ENCODE peak calls at places on chromosome 16, in six cellular contexts. B is H1, K is K562, T is HCT116, D is HepG2, I is GM12878. O is an unnamed sample.

GRCh38 chr16:8850279-8850885 is 18.4 kb downstream of the CARHSP1 start:
- DNase-seq in I (no peak), T (no peak), B (no peak), D (peak), K (no peak), O (no peak)

GRCh38 chr16:20741555-20742285 is at the start of gene THUMPD1:
- DNase-seq in I (peak), K (peak), D (peak), B (peak), T (peak), O (peak)

GRCh38 chr16:75660726-75661302 is 13.2 kb downstream of the TERF2IP start:
- DNase-seq in I (no peak), K (no peak), D (no peak), T (no peak), B (no peak), O (no peak)

GRCh38 chr16:79320956-79321355 is 279.6 kb downstream of the MAF start:
- DNase-seq in T (no peak), D (no peak), K (no peak), B (no peak), I (no peak), O (no peak)

GRCh38 chr16:10949424-10949970 is 5.1 kb downstream of the CLEC16A start:
- DNase-seq in D (no peak), B (peak), K (no peak), T (no peak), I (peak), O (peak)

GRCh38 chr16:1981972-1982574 is 804 bp upstream of the NOXO1 start:
- DNase-seq in D (peak), K (no peak), B (no peak), T (no peak), I (no peak), O (no peak)

GRCh38 chr16:88387941-88388627 is 5.3 kb downstream of the ZNF469 start:
- DNase-seq in B (no peak), K (no peak), T (no peak), D (peak), I (no peak), O (no peak)

GRCh38 chr16:31477220-31478216 is 5.4 kb upstream of the SLC5A2 start:
- DNase-seq in T (no peak), I (no peak), D (peak), K (peak), B (no peak), O (no peak)

GRCh38 chr16:6947291-6947690 is 385.4 kb upstream of the RBFOX1 start:
- DNase-seq in B (no peak), I (no peak), K (no peak), T (no peak), D (no peak), O (no peak)

GRCh38 chr16:68792465-68793324 is 50.6 kb upstream of the TANGO6 start:
- DNase-seq in T (no peak), K (no peak), B (no peak), I (no peak), D (peak), O (no peak)

GRCh38 chr16:27363797-27364196 is 38.2 kb upstream of the IL21R start:
- DNase-seq in T (no peak), B (no peak), I (no peak), K (no peak), D (no peak), O (no peak)

GRCh38 chr16:799948-800833 is at the start of gene GNG13:
- DNase-seq in T (no peak), K (peak), D (no peak), B (no peak), I (no peak), O (no peak)

GRCh38 chr16:27455700-27456099 is 53.7 kb downstream of the IL21R start:
- DNase-seq in K (no peak), B (no peak), I (no peak), T (no peak), D (no peak), O (no peak)

GRCh38 chr16:86549076-86549892 is 5.8 kb downstream of the MTHFSD start:
- DNase-seq in B (no peak), T (no peak), K (no peak), I (no peak), D (no peak), O (no peak)

GRCh38 chr16:55482056-55482455 is 3.1 kb downstream of the MMP2 start:
- DNase-seq in I (no peak), T (no peak), D (no peak), B (no peak), K (no peak), O (no peak)

GRCh38 chr16:15751940-15752339 is 101.9 kb downstream of the NDE1 start:
- DNase-seq in D (no peak), T (no peak), I (no peak), K (no peak), B (no peak), O (no peak)

GRCh38 chr16:87358696-87359095 is 24.9 kb downstream of the FBXO31 start:
- DNase-seq in B (no peak), T (no peak), I (no peak), K (no peak), D (no peak), O (no peak)

GRCh38 chr16:69017036-69017783 is 88.2 kb upstream of the HAS3 start:
- DNase-seq in T (peak), I (no peak), K (peak), B (no peak), D (no peak), O (no peak)

GRCh38 chr16:75497558-75497957 is 2.3 kb upstream of the CHST6 start:
- DNase-seq in B (no peak), I (no peak), T (no peak), D (no peak), K (no peak), O (no peak)

GRCh38 chr16:53156516-53156915 is 101.7 kb downstream of the CHD9 start:
- DNase-seq in T (no peak), B (no peak), I (no peak), D (no peak), K (no peak), O (no peak)
- H3K9ac ChIP-seq in T (no peak), B (no peak), I (no peak), D (no peak), K (no peak), O (no peak)

GRCh38 chr16:70159355-70160348 is 13.9 kb upstream of the CLEC18C start:
- DNase-seq in D (no peak), B (no peak), K (peak), I (no peak), T (no peak), O (no peak)
- TF ChIP-seq ZNF274 in D (no peak), B (no peak), K (no peak), I (no peak), T (no peak), O (no peak)

DNA sequence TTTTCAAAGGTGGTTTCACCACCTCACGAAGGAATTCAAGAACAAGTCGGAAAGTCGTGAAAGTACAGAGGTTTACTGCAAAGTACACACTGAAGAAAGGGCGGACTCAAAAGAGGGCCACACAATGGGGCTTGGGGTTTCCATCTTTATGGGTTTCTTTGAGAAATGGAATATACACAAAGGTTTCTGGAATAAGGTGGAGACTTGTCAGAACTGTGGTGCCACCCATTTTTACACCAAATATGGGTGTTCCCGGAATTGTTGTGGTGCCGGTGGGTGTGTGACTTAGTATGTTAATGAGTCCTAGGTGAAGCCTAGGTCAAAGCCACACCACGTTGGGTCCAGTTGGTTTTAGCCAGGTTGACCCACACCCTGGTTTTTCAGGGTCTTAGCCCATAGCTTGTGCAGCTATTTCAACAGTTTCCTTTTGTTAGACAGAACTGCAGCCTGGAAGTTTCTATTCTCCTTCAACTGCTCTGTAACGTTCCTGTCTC is 567 bp upstream of the GCSH start:
- DNase-seq in D (no peak), K (peak), I (no peak), T (no peak), B (no peak), O (no peak)
- H3K4me3 ChIP-seq in D (peak), K (peak), I (peak), T (peak), B (peak), O (no peak)

DNA sequence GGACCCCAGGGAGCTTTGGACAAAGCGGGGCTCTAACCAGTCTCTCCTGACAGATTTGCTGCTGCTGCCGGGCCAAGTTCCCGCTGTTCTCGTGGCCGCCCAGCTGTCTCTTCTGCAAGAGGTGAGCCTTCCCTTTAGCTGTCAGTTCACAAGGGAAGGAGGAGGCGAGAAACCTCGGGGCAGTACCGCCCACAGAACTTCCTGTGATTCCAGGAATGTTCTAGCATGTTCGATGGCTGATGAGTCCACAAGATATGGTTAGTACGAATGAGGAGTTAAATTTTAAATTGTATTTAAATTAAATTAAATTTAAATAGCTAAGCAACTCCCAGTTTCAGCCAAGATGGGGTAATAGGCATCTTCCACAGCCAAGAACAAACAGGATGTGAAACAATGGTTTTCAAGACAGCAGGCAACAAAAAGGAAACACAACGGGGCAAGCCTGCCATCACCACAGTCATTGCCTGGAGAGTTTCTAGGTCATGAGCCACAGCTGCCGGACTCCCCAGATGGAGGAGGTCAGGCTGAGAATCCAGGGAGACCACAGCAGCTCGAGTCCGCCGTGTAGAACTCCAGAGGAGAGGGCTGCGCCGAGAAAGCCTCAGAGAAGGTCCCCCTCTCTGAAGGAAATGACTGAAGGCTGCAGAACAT is 9.5 kb upstream of the TCF25 start:
- DNase-seq in B (no peak), T (no peak), D (no peak), I (peak), K (no peak), O (no peak)
- H3K9ac ChIP-seq in B (no peak), T (no peak), D (no peak), I (peak), K (peak), O (peak)

DNA sequence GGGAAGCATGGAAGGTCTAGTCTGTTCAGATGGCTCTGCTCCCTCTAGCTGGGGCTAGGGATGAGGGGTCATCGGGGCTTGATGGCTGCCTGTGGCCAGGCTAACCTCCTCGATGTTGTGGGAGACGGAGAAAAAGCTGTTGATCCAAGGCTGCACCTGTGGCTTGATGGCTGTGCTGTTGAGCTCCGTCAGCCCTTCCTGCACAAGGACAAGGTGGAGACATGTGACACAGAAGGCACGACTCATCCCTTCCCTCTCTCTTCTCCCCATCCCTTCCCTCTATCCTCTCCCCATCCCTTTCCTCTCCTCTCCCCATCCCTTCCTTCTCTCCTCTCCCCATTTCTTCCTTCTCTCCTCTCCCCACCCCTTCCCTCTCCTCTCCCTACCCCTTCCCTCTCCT is 28.2 kb downstream of the FCSK start:
- DNase-seq in K (no peak), T (no peak), D (no peak), B (no peak), I (no peak), O (no peak)
- TF ChIP-seq ZNF274 in K (no peak), T (no peak), D (no peak), B (no peak), I (no peak), O (no peak)

GRCh38 chr16:58024673-58025350 is 742 bp upstream of the MMP15 start:
- DNase-seq in B (no peak), K (peak), I (no peak), T (peak), D (peak), O (no peak)
- H3K4me3 ChIP-seq in B (peak), K (peak), I (peak), T (peak), D (peak), O (peak)

GRCh38 chr16:5841934-5842333 is 744.3 kb upstream of the EEF2KMT start:
- DNase-seq in B (no peak), T (no peak), I (no peak), D (no peak), K (no peak), O (no peak)
- H3K9ac ChIP-seq in B (no peak), T (no peak), I (no peak), D (no peak), K (no peak), O (no peak)